ENCODE peak calls at places on chromosomes 1 and 21, in eight cellular contexts. One of them, this sample, is unnamed.

GRCh38 chr1:43977376-43978263 is 1.4 kb upstream of the B4GALT2 start:
- DNase-seq in upper lobe of right lung: no peak
- DNase-seq in astrocyte of the spinal cord: no peak
- DNase-seq in GM06990: no peak
- DNase-seq in Calu3: no peak
- DNase-seq in PC-3: no peak
- DNase-seq in neural progenitor cell: no peak
- DNase-seq in sigmoid colon: no peak
- DNase-seq in this sample: no peak

GRCh38 chr1:150406483-150406882 is 42.5 kb downstream of the RPRD2 start:
- DNase-seq in PC-3: no peak
- DNase-seq in upper lobe of right lung: no peak
- DNase-seq in astrocyte of the spinal cord: no peak
- DNase-seq in Calu3: peak; percentile 42
- DNase-seq in neural progenitor cell: no peak
- DNase-seq in GM06990: no peak
- DNase-seq in sigmoid colon: no peak
- DNase-seq in this sample: no peak

GRCh38 chr21:32525282-32525681 is 60.0 kb downstream of the TCP10L start:
- DNase-seq in neural progenitor cell: no peak
- DNase-seq in sigmoid colon: peak; percentile 54
- DNase-seq in astrocyte of the spinal cord: no peak
- DNase-seq in Calu3: no peak
- DNase-seq in upper lobe of right lung: no peak
- DNase-seq in GM06990: no peak
- DNase-seq in PC-3: no peak
- DNase-seq in this sample: no peak

GRCh38 chr1:33007190-33008050 is 29.3 kb downstream of the AK2 start:
- DNase-seq in upper lobe of right lung: no peak
- DNase-seq in sigmoid colon: no peak
- DNase-seq in astrocyte of the spinal cord: peak; percentile 90
- DNase-seq in neural progenitor cell: peak; percentile 44
- DNase-seq in GM06990: no peak
- DNase-seq in PC-3: peak; percentile 93
- DNase-seq in Calu3: peak; percentile 67
- DNase-seq in this sample: peak; percentile 75

GRCh38 chr1:210251680-210252490 is 19.3 kb downstream of the SERTAD4 start:
- DNase-seq in upper lobe of right lung: no peak
- DNase-seq in neural progenitor cell: peak; percentile 62
- DNase-seq in PC-3: no peak
- DNase-seq in Calu3: peak; percentile 15
- DNase-seq in sigmoid colon: no peak
- DNase-seq in GM06990: no peak
- DNase-seq in astrocyte of the spinal cord: no peak
- DNase-seq in this sample: no peak

GRCh38 chr1:231527586-231528174 is 789 bp upstream of the TSNAX start:
- DNase-seq in astrocyte of the spinal cord: no peak
- DNase-seq in GM06990: peak; percentile 28
- DNase-seq in upper lobe of right lung: no peak
- DNase-seq in neural progenitor cell: no peak
- DNase-seq in Calu3: no peak
- DNase-seq in PC-3: peak; percentile 19
- DNase-seq in sigmoid colon: no peak
- DNase-seq in this sample: no peak

GRCh38 chr1:5911871-5912271 is 80.4 kb downstream of the NPHP4 start:
- DNase-seq in Calu3: no peak
- DNase-seq in upper lobe of right lung: no peak
- DNase-seq in neural progenitor cell: no peak
- DNase-seq in GM06990: no peak
- DNase-seq in sigmoid colon: no peak
- DNase-seq in astrocyte of the spinal cord: no peak
- DNase-seq in PC-3: no peak
- DNase-seq in this sample: no peak

GRCh38 chr21:45309069-45309521 is 21.4 kb upstream of the POFUT2 start:
- DNase-seq in sigmoid colon: peak; percentile 89
- DNase-seq in GM06990: no peak
- DNase-seq in PC-3: peak; percentile 65
- DNase-seq in upper lobe of right lung: peak; percentile 82
- DNase-seq in astrocyte of the spinal cord: peak; percentile 75
- DNase-seq in Calu3: peak; percentile 63
- DNase-seq in neural progenitor cell: peak; percentile 82
- DNase-seq in this sample: no peak

GRCh38 chr1:69535490-69535889 is 32.2 kb upstream of the LRRC7 start:
- DNase-seq in Calu3: peak; percentile 18
- DNase-seq in neural progenitor cell: no peak
- DNase-seq in PC-3: no peak
- DNase-seq in sigmoid colon: no peak
- DNase-seq in astrocyte of the spinal cord: no peak
- DNase-seq in GM06990: no peak
- DNase-seq in upper lobe of right lung: no peak
- DNase-seq in this sample: no peak

GRCh38 chr1:160646711-160647328 is at the start of gene SLAMF1:
- DNase-seq in Calu3: no peak
- DNase-seq in neural progenitor cell: no peak
- DNase-seq in upper lobe of right lung: no peak
- DNase-seq in astrocyte of the spinal cord: no peak
- DNase-seq in GM06990: peak; percentile 66
- DNase-seq in PC-3: no peak
- DNase-seq in sigmoid colon: no peak
- DNase-seq in this sample: no peak

GRCh38 chr1:238562376-238562775 is 671.7 kb upstream of the ZP4 start:
- DNase-seq in neural progenitor cell: no peak
- DNase-seq in upper lobe of right lung: no peak
- DNase-seq in astrocyte of the spinal cord: peak; percentile 38
- DNase-seq in sigmoid colon: no peak
- DNase-seq in Calu3: no peak
- DNase-seq in PC-3: no peak
- DNase-seq in GM06990: no peak
- DNase-seq in this sample: no peak

GRCh38 chr1:204647114-204647804 is 38.3 kb downstream of the LRRN2 start:
- DNase-seq in neural progenitor cell: peak; percentile 70
- DNase-seq in sigmoid colon: no peak
- DNase-seq in upper lobe of right lung: no peak
- DNase-seq in astrocyte of the spinal cord: peak; percentile 61
- DNase-seq in PC-3: peak; percentile 94
- DNase-seq in GM06990: no peak
- DNase-seq in Calu3: peak; percentile 76
- DNase-seq in this sample: peak; percentile 46

GRCh38 chr1:40848530-40849189 is 13.5 kb downstream of the CITED4 start:
- DNase-seq in PC-3: peak; percentile 89
- DNase-seq in astrocyte of the spinal cord: peak; percentile 70
- DNase-seq in upper lobe of right lung: peak; percentile 77
- DNase-seq in neural progenitor cell: peak; percentile 79
- DNase-seq in sigmoid colon: peak; percentile 78
- DNase-seq in GM06990: no peak
- DNase-seq in Calu3: peak; percentile 83
- DNase-seq in this sample: peak; percentile 27

GRCh38 chr1:246689409-246689997 is 34.7 kb upstream of the SCCPDH start:
- DNase-seq in PC-3: peak; percentile 96
- DNase-seq in upper lobe of right lung: peak; percentile 82
- DNase-seq in astrocyte of the spinal cord: peak; percentile 70
- DNase-seq in sigmoid colon: peak; percentile 84
- DNase-seq in neural progenitor cell: peak; percentile 82
- DNase-seq in Calu3: peak; percentile 69
- DNase-seq in GM06990: peak; percentile 59
- DNase-seq in this sample: peak; percentile 41

GRCh38 chr1:153393926-153394325 is 3.1 kb upstream of the S100A8 start:
- DNase-seq in neural progenitor cell: peak; percentile 20
- DNase-seq in Calu3: peak; percentile 7
- DNase-seq in upper lobe of right lung: no peak
- DNase-seq in PC-3: no peak
- DNase-seq in sigmoid colon: no peak
- DNase-seq in GM06990: no peak
- DNase-seq in astrocyte of the spinal cord: no peak
- DNase-seq in this sample: no peak

GRCh38 chr1:178506669-178507068 is 6.2 kb upstream of the TEX35 start:
- DNase-seq in astrocyte of the spinal cord: no peak
- DNase-seq in PC-3: no peak
- DNase-seq in Calu3: no peak
- DNase-seq in GM06990: no peak
- DNase-seq in upper lobe of right lung: no peak
- DNase-seq in neural progenitor cell: no peak
- DNase-seq in sigmoid colon: no peak
- DNase-seq in this sample: no peak

DNA sequence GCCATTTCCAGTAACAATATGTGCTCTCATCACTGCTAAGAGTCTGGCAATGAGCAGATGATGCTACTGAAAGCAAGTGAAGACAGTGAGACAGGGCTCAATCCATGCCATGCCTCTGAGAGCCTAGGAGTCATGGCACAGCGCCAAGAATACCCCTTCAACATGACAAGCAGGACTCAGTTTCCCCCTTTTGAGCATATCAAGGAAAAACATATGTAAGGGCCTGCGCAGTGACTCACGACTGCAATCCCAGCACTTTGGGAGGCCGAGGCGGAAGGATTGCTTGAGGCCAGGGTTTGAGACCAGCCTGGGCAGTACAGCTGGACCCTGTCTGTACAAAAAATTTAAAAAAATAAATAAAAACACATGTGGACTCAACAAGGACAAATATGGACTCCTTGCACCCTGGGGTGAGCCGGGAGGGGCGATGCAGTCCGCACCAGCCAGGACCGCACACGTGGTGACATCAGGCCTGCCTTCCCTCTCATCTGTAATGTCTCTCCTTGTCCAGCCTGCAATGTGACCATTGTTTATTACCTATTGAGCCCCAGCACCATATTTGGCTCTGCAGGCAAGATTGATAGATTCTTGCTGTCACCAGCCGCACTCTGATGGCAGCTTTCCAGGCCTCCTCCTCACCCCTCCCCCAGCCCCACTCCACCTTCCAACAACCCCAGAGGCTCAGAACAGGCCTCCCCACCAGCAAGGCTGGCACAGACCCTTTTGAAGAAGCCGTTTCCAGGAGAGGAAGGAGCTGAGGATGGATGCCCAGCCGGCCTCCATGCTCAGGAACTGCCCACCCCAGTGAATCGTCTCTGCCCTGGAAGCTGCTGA is 55.3 kb downstream of the IRF2BP2 start:
- DNase-seq in upper lobe of right lung: no peak
- DNase-seq in PC-3: no peak
- DNase-seq in Calu3: no peak
- DNase-seq in GM06990: no peak
- DNase-seq in sigmoid colon: peak; percentile 89
- DNase-seq in neural progenitor cell: no peak
- DNase-seq in astrocyte of the spinal cord: peak; percentile 14
- DNase-seq in this sample: no peak
- TF ChIP-seq CTCF in upper lobe of right lung: no peak
- TF ChIP-seq CTCF in PC-3: no peak
- TF ChIP-seq CTCF in Calu3: no peak
- TF ChIP-seq CTCF in GM06990: no peak
- TF ChIP-seq CTCF in sigmoid colon: no peak
- TF ChIP-seq CTCF in neural progenitor cell: no peak
- TF ChIP-seq CTCF in astrocyte of the spinal cord: no peak
- TF ChIP-seq CTCF in this sample: no peak

GRCh38 chr1:24961961-24962861 is 32.1 kb upstream of the RUNX3 start:
- DNase-seq in neural progenitor cell: peak; percentile 57
- DNase-seq in astrocyte of the spinal cord: no peak
- DNase-seq in Calu3: no peak
- DNase-seq in PC-3: no peak
- DNase-seq in GM06990: no peak
- DNase-seq in upper lobe of right lung: no peak
- DNase-seq in sigmoid colon: no peak
- DNase-seq in this sample: no peak

GRCh38 chr1:24961334-24961733 is 31.3 kb upstream of the RUNX3 start:
- DNase-seq in PC-3: no peak
- DNase-seq in GM06990: no peak
- DNase-seq in Calu3: no peak
- DNase-seq in astrocyte of the spinal cord: no peak
- DNase-seq in neural progenitor cell: no peak
- DNase-seq in upper lobe of right lung: no peak
- DNase-seq in sigmoid colon: no peak
- DNase-seq in this sample: no peak

GRCh38 chr1:24964811-24965570 is 34.9 kb upstream of the RUNX3 start:
- DNase-seq in sigmoid colon: peak; percentile 61
- DNase-seq in GM06990: peak; percentile 97
- DNase-seq in PC-3: no peak
- DNase-seq in neural progenitor cell: no peak
- DNase-seq in upper lobe of right lung: peak; percentile 77
- DNase-seq in Calu3: no peak
- DNase-seq in astrocyte of the spinal cord: peak; percentile 59
- DNase-seq in this sample: no peak

GRCh38 chr1:24963943-24964677 is 34.0 kb upstream of the RUNX3 start:
- DNase-seq in astrocyte of the spinal cord: no peak
- DNase-seq in neural progenitor cell: no peak
- DNase-seq in PC-3: no peak
- DNase-seq in Calu3: no peak
- DNase-seq in sigmoid colon: no peak
- DNase-seq in upper lobe of right lung: no peak
- DNase-seq in GM06990: no peak
- DNase-seq in this sample: no peak

DNA sequence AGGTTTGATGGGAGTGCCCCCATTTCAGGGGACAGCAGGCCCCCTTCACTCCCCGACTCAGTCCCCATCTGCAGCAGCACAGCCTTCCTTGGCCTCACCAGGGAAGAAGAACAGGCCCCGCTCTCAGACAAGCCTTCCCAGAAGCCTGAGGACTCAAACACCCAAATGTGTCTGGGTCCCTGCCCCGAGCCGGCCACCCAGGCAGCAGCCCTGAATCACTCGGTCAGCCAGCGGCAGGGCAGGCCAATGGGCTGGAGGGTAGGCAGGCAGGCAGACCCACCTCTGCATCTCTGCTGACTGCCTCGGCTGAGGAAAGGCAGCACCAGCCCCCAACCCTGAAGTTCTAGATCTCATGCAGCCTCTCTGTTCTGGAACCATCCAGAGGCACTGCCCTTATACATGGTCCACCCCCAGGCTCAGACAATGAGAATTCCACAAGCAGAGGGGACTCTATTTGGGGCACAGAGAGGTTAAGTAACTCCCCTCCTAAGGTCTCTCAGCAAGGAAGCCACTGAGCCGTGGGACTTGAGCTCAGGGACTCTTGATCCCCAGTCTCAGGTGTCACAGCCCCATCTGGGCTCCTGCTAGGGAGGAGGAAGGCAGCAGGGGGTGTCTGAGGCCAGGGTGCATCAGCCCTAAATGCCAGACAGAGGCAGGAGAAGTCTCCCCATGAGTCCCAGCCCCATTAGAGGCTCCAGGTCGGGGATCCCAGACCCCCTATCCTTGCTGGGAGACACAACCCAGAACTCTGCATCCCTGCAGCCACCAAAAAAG is 33.2 kb upstream of the RUNX3 start:
- DNase-seq in neural progenitor cell: no peak
- DNase-seq in astrocyte of the spinal cord: no peak
- DNase-seq in PC-3: no peak
- DNase-seq in sigmoid colon: peak; percentile 59
- DNase-seq in upper lobe of right lung: no peak
- DNase-seq in GM06990: no peak
- DNase-seq in Calu3: no peak
- DNase-seq in this sample: no peak
- TF ChIP-seq CTCF in neural progenitor cell: no peak
- TF ChIP-seq CTCF in astrocyte of the spinal cord: no peak
- TF ChIP-seq CTCF in PC-3: no peak
- TF ChIP-seq CTCF in sigmoid colon: no peak
- TF ChIP-seq CTCF in upper lobe of right lung: no peak
- TF ChIP-seq CTCF in GM06990: peak; percentile 58
- TF ChIP-seq CTCF in Calu3: no peak
- TF ChIP-seq CTCF in this sample: no peak

GRCh38 chr1:119676571-119677206 is 28.6 kb upstream of the ZNF697 start:
- DNase-seq in astrocyte of the spinal cord: no peak
- DNase-seq in GM06990: no peak
- DNase-seq in Calu3: no peak
- DNase-seq in sigmoid colon: peak; percentile 66
- DNase-seq in upper lobe of right lung: peak; percentile 63
- DNase-seq in PC-3: no peak
- DNase-seq in neural progenitor cell: no peak
- DNase-seq in this sample: no peak
- TF ChIP-seq CTCF in astrocyte of the spinal cord: peak; percentile 15
- TF ChIP-seq CTCF in GM06990: no peak
- TF ChIP-seq CTCF in Calu3: no peak
- TF ChIP-seq CTCF in sigmoid colon: no peak
- TF ChIP-seq CTCF in upper lobe of right lung: no peak
- TF ChIP-seq CTCF in PC-3: peak; percentile 37
- TF ChIP-seq CTCF in neural progenitor cell: peak; percentile 26
- TF ChIP-seq CTCF in this sample: peak; percentile 6

GRCh38 chr1:2091611-2092604 is 41.7 kb downstream of the PRKCZ start:
- DNase-seq in PC-3: no peak
- DNase-seq in sigmoid colon: no peak
- DNase-seq in Calu3: no peak
- DNase-seq in astrocyte of the spinal cord: peak; percentile 19
- DNase-seq in GM06990: peak; percentile 37
- DNase-seq in upper lobe of right lung: no peak
- DNase-seq in neural progenitor cell: peak; percentile 74
- DNase-seq in this sample: no peak
- TF ChIP-seq CTCF in PC-3: peak; percentile 34
- TF ChIP-seq CTCF in sigmoid colon: peak; percentile 49
- TF ChIP-seq CTCF in Calu3: no peak
- TF ChIP-seq CTCF in astrocyte of the spinal cord: peak; percentile 79
- TF ChIP-seq CTCF in GM06990: peak; percentile 53
- TF ChIP-seq CTCF in upper lobe of right lung: peak; percentile 50
- TF ChIP-seq CTCF in neural progenitor cell: peak; percentile 73
- TF ChIP-seq CTCF in this sample: peak; percentile 44